ENCODE peak calls at places on chromosome 22, in six cellular contexts. G, L, M, E, O and I are unnamed samples.
A peak's percentile ranks its signal among the peaks of the same experiment; 100 is the strongest.

GRCh38 chr22:30297276-30298004 is 8.1 kb upstream of the CASTOR1 start:
- DNase-seq in G (no peak), L (no peak), M (no peak), E (no peak), O (no peak), I (no peak)

GRCh38 chr22:26004477-26004876 is 164.8 kb upstream of the SEZ6L start:
- DNase-seq in G (no peak), L (no peak), M (no peak), E (no peak), O (no peak), I (no peak)

GRCh38 chr22:17637490-17638181 is 921 bp upstream of the BCL2L13 start:
- DNase-seq in G (no peak), L (no peak), M (no peak), E (no peak), O (no peak), I (no peak)

GRCh38 chr22:49022816-49023160 is 804.9 kb downstream of the BRD1 start:
- DNase-seq in G (no peak), L (no peak), M (no peak), E (no peak), O (no peak), I (no peak)

GRCh38 chr22:43867839-43868652 is 5.7 kb upstream of the SULT4A1 start:
- DNase-seq in G (peak; percentile 28), L (peak; percentile 36), M (peak; percentile 42), E (no peak), O (peak; percentile 46), I (peak; percentile 74)

GRCh38 chr22:47027766-47028165 is 265.3 kb downstream of the TBC1D22A start:
- DNase-seq in G (no peak), L (no peak), M (no peak), E (no peak), O (no peak), I (no peak)

GRCh38 chr22:34105461-34106062 is 185.3 kb upstream of the LARGE1 start:
- DNase-seq in G (peak; percentile 17), L (no peak), M (peak; percentile 10), E (peak; percentile 15), O (peak; percentile 68), I (peak; percentile 46)

GRCh38 chr22:31538815-31539214 is 42.5 kb downstream of the SFI1 start:
- DNase-seq in G (peak; percentile 35), L (no peak), M (no peak), E (no peak), O (no peak), I (no peak)

GRCh38 chr22:31615481-31615840 is 46.6 kb downstream of the PISD start:
- DNase-seq in G (no peak), L (no peak), M (no peak), E (no peak), O (no peak), I (no peak)

GRCh38 chr22:26942301-26942927 is 285.0 kb downstream of the MIAT start:
- DNase-seq in G (no peak), L (no peak), M (no peak), E (no peak), O (no peak), I (no peak)

GRCh38 chr22:40202225-40202944 is 24.7 kb downstream of the TNRC6B start:
- DNase-seq in G (no peak), L (no peak), M (no peak), E (no peak), O (no peak), I (no peak)

GRCh38 chr22:17810570-17811116 is 36.4 kb upstream of the BID start:
- DNase-seq in G (no peak), L (no peak), M (no peak), E (no peak), O (no peak), I (no peak)

GRCh38 chr22:25658641-25659040 is 83.3 kb upstream of the MYO18B start:
- DNase-seq in G (no peak), L (no peak), M (no peak), E (no peak), O (no peak), I (no peak)

GRCh38 chr22:24426859-24427499 is 420 bp upstream of the ADORA2A start:
- DNase-seq in G (no peak), L (no peak), M (no peak), E (no peak), O (no peak), I (no peak)

GRCh38 chr22:47564651-47565050 is 802.2 kb downstream of the TBC1D22A start:
- DNase-seq in G (no peak), L (no peak), M (no peak), E (no peak), O (no peak), I (no peak)

GRCh38 chr22:46010177-46010867 is 33.4 kb upstream of the WNT7B start:
- DNase-seq in G (no peak), L (no peak), M (no peak), E (no peak), O (no peak), I (no peak)

GRCh38 chr22:36743591-36744412 is 32.1 kb downstream of the IFT27 start:
- DNase-seq in G (no peak), L (no peak), M (no peak), E (no peak), O (no peak), I (no peak)

GRCh38 chr22:26642465-26643367 is 14.7 kb upstream of the MIAT start:
- DNase-seq in G (peak; percentile 81), L (no peak), M (peak; percentile 57), E (no peak), O (no peak), I (peak; percentile 89)

GRCh38 chr22:33247758-33248157 is 189.6 kb upstream of the SYN3 start:
- DNase-seq in G (no peak), L (no peak), M (no peak), E (no peak), O (no peak), I (no peak)

GRCh38 chr22:19785461-19786263 is 25.1 kb downstream of the TBX1 start:
- DNase-seq in G (no peak), L (no peak), M (no peak), E (no peak), O (no peak), I (no peak)

GRCh38 chr22:41813726-41814410 is 13.4 kb downstream of the CCDC134 start:
- DNase-seq in G (no peak), L (no peak), M (no peak), E (no peak), O (no peak), I (no peak)

GRCh38 chr22:49906799-49907290 is 11.4 kb downstream of the ALG12 start:
- DNase-seq in G (no peak), L (no peak), M (no peak), E (no peak), O (no peak), I (no peak)

GRCh38 chr22:41564563-41564962 is 3.8 kb downstream of the CSDC2 start:
- DNase-seq in G (no peak), L (peak; percentile 12), M (no peak), E (no peak), O (no peak), I (no peak)

GRCh38 chr22:30694638-30695350 is at the start of gene OSBP2:
- DNase-seq in G (peak; percentile 36), L (peak; percentile 13), M (peak; percentile 35), E (peak; percentile 23), O (peak; percentile 65), I (peak; percentile 34)

GRCh38 chr22:27597703-27598444 is 203.7 kb downstream of the MN1 start:
- DNase-seq in G (no peak), L (peak; percentile 55), M (no peak), E (no peak), O (no peak), I (no peak)

GRCh38 chr22:38454361-38455062 is 487 bp downstream of the KCNJ4 start:
- DNase-seq in G (peak; percentile 23), L (no peak), M (peak; percentile 33), E (no peak), O (no peak), I (peak; percentile 36)

GRCh38 chr22:30730351-30730750 is 35.7 kb downstream of the OSBP2 start:
- DNase-seq in G (no peak), L (no peak), M (no peak), E (no peak), O (no peak), I (no peak)

GRCh38 chr22:45968751-45969413 is 8.1 kb downstream of the WNT7B start:
- DNase-seq in G (no peak), L (peak; percentile 93), M (no peak), E (no peak), O (no peak), I (no peak)

GRCh38 chr22:22702159-22702873 is 57.9 kb downstream of the GGTLC2 start:
- DNase-seq in G (no peak), L (no peak), M (no peak), E (no peak), O (no peak), I (no peak)

GRCh38 chr22:39559456-39560105 is 11.0 kb upstream of the CACNA1I start:
- DNase-seq in G (no peak), L (no peak), M (no peak), E (no peak), O (no peak), I (no peak)

GRCh38 chr22:48743601-48744282 is 1083.9 kb downstream of the BRD1 start:
- DNase-seq in G (no peak), L (no peak), M (no peak), E (no peak), O (peak; percentile 3), I (no peak)

GRCh38 chr22:38570841-38571364 is 920 bp upstream of the DMC1 start:
- DNase-seq in G (peak; percentile 37), L (peak; percentile 3), M (peak; percentile 23), E (peak; percentile 23), O (peak; percentile 23), I (no peak)